ENCODE peak calls at places on chromosomes 1 and 21, in six cellular contexts. B, J, P, E, I and C are unnamed samples.

GRCh38 chr1:113326976-113327375 is 63.3 kb upstream of the MAGI3 start:
- DNase-seq in I (no peak), P (no peak), J (no peak), E (no peak), B (no peak), C (no peak)

GRCh38 chr1:1623181-1623630 is 7.9 kb downstream of the MIB2 start:
- DNase-seq in B (no peak), I (no peak), P (peak), J (no peak), E (no peak), C (no peak)

GRCh38 chr1:91092503-91092902 is 70.7 kb upstream of the ZNF644 start:
- DNase-seq in J (no peak), E (no peak), B (no peak), I (no peak), P (no peak), C (no peak)

GRCh38 chr1:175715791-175716190 is 27.6 kb downstream of the TNR start:
- DNase-seq in P (no peak), I (no peak), J (no peak), B (no peak), E (no peak), C (no peak)

GRCh38 chr1:234602334-234603220 is 7.4 kb downstream of the IRF2BP2 start:
- DNase-seq in P (no peak), I (no peak), J (no peak), E (peak), B (no peak), C (no peak)

GRCh38 chr1:9728451-9729295 is 77.1 kb downstream of the PIK3CD start:
- DNase-seq in E (no peak), P (peak), J (no peak), I (no peak), B (no peak), C (peak)

GRCh38 chr1:202105571-202106339 is 17.0 kb upstream of the GPR37L1 start:
- DNase-seq in P (no peak), E (peak), I (no peak), J (no peak), B (peak), C (peak)

GRCh38 chr1:46133946-46134345 is 1.5 kb upstream of the PIK3R3 start:
- DNase-seq in B (no peak), P (no peak), E (no peak), I (no peak), J (no peak), C (no peak)

GRCh38 chr1:223319373-223319772 is 44.6 kb downstream of the SUSD4 start:
- DNase-seq in J (no peak), B (no peak), P (no peak), I (no peak), E (no peak), C (no peak)

GRCh38 chr21:21165063-21165645 is 166.9 kb downstream of the NCAM2 start:
- DNase-seq in I (no peak), P (no peak), E (peak), B (no peak), J (peak), C (no peak)

GRCh38 chr1:175131100-175131499 is 61.5 kb downstream of the KIAA0040 start:
- DNase-seq in I (no peak), J (no peak), E (peak), B (peak), P (no peak), C (no peak)

GRCh38 chr21:37615962-37616361 is 249.4 kb downstream of the DYRK1A start:
- DNase-seq in P (no peak), E (no peak), B (no peak), I (peak), J (no peak), C (no peak)

GRCh38 chr1:36576677-36577076 is 94.0 kb upstream of the CSF3R start:
- DNase-seq in I (no peak), J (no peak), B (peak), E (no peak), P (peak), C (peak)

GRCh38 chr1:108847464-108847863 is 9.4 kb downstream of the AKNAD1 start:
- DNase-seq in I (no peak), P (no peak), B (no peak), J (no peak), E (no peak), C (no peak)

DNA sequence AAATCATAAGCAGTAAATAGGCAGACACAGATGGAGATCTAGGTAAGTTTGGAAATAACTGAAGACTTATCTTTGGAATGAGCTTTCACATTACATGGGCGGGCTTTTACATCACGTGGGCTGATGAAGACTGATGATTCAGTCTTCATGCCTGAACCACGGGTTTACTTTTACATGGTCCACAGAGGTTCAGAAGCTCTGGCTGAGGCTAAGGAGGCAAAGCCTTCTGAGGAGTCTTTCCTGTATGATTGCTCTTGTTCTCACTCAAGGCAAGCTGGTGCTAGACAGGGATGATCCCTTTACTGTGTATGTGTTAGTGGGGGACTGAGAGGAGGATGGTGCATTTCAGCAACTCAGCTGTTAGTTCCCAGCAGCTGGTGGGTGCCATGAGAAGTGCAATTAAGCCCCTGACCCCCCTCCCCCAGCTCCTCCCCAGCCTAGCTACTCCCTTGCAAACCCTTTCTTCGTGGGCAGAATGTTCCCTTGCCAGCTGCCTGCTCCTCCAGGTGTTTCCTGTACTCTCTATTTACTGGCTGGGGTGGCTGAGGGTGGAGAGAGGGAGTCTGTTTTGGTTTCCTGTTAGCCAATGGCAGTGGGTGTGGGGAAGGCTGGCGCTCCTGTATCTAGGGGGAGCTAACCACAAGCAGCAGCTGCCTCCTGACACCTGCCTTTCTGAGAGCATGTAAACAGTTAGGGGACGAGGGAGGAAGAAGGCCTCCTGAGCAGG is 15.4 kb downstream of the BTG2 start:
- DNase-seq in P (peak), E (peak), J (no peak), B (peak), I (no peak), C (peak)
- H3K4me3 ChIP-seq in P (no peak), E (no peak), J (no peak), B (no peak), I (no peak), C (no peak)

GRCh38 chr21:45643021-45643980 is at the start of gene PCBP3:
- DNase-seq in B (peak), P (peak), J (peak), E (peak), I (peak), C (peak)
- H3K4me3 ChIP-seq in B (peak), P (peak), J (peak), E (peak), I (peak), C (peak)

DNA sequence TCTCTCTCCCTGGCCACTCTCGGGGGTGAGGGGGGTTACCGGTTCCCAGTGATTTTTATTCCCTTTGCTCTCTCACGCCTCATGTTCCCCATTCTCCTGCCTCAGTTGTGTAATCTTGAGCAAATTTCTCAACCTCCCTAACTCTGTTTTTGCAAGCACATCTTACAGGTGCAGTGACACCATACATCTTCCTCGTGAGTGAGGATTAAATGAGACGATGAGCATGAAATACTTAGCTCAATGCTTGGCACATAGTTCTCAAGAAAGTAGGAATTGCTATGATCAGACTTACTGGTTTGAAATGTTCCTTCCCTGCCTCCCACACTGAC is 2.0 kb upstream of the TNFRSF9 start:
- DNase-seq in B (no peak), E (no peak), J (no peak), P (no peak), I (no peak), C (no peak)
- H3K4me3 ChIP-seq in B (no peak), E (peak), J (no peak), P (peak), I (peak), C (peak)

GRCh38 chr1:43152866-43153265 is 19.2 kb downstream of the EBNA1BP2 start:
- DNase-seq in J (no peak), I (peak), E (no peak), B (no peak), P (no peak), C (no peak)

GRCh38 chr1:43144228-43144627 is 27.9 kb downstream of the EBNA1BP2 start:
- DNase-seq in I (no peak), J (no peak), E (peak), P (no peak), B (no peak), C (no peak)

GRCh38 chr1:43149889-43150288 is 22.2 kb downstream of the EBNA1BP2 start:
- DNase-seq in I (no peak), J (no peak), P (no peak), B (no peak), E (no peak), C (no peak)

GRCh38 chr1:43143441-43143888 is 28.6 kb downstream of the EBNA1BP2 start:
- DNase-seq in E (peak), P (no peak), I (no peak), J (no peak), B (peak), C (peak)

DNA sequence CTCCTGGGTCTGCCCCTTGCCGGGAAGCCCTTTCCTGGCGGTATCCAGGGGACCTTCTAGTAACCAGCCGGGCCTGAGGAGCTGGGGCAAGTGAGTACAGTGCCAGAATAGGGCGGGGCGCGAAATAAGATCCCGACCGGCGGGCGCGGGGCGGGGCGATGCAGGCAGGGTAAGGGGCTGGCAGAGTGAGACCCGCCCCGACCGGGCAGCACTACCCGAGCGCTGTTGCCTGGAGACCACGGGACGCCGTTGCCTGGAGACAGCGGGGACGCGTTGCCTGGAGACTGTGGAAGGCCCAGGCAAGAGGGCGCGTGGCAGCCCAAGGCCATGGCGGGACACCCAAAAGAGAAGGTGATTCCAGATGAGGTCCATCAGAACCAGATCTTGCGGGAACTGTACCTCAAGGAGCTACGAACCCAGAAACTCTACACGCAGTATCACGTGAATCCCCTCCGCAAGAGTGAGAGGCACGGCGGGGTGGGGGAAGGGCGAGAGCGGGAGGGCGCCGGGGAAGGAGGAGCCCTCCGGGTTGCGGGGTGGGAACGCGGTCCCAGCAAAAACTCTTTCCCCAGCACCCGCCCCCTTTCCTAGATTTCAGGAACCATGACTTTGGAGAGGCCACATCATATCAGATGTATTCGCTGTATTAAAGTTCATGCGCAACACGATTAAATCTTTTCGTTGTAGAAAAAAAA is 24.3 kb downstream of the EBNA1BP2 start:
- DNase-seq in J (peak), E (peak), B (peak), I (no peak), P (no peak), C (peak)
- H3K4me3 ChIP-seq in J (peak), E (peak), B (peak), I (peak), P (peak), C (peak)

GRCh38 chr1:182602945-182603645 is 1.1 kb downstream of the RGS16 start:
- DNase-seq in P (no peak), I (no peak), E (peak), J (no peak), B (no peak), C (peak)

GRCh38 chr1:182600745-182601415 is 3.3 kb downstream of the RGS16 start:
- DNase-seq in J (no peak), B (no peak), P (no peak), I (no peak), E (no peak), C (peak)

GRCh38 chr1:182601416-182601786 is 2.8 kb downstream of the RGS16 start:
- DNase-seq in B (peak), P (no peak), E (peak), J (peak), I (no peak), C (peak)

GRCh38 chr1:182600036-182600713 is 4.0 kb downstream of the RGS16 start:
- DNase-seq in P (no peak), B (no peak), I (no peak), J (no peak), E (no peak), C (peak)

DNA sequence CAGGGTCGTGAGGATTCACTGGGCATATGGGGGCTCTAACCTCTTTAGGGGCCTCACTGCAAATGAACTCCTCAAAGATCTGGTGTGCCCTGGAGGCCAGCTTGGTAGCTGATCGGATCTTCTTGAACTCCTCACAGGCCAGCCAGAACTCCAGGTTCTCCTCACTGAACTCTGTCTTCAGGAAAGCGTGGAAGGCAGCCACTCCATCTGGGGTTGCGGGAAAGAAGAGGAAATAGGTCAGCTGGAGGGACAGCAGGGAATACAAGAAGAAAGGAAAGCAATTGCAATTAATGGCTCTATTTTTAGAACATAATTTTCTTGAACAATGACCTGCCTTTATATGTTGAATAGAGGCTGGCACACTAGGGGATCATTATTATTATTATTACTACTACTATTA is 2.3 kb downstream of the RGS16 start:
- DNase-seq in P (no peak), J (no peak), I (no peak), B (no peak), E (no peak), C (no peak)
- H3K4me3 ChIP-seq in P (peak), J (no peak), I (peak), B (no peak), E (no peak), C (no peak)

GRCh38 chr1:59846209-59846894 is 31.6 kb downstream of the HOOK1 start:
- DNase-seq in B (no peak), E (no peak), I (no peak), P (no peak), J (no peak), C (no peak)

GRCh38 chr1:59846895-59847282 is 32.1 kb downstream of the HOOK1 start:
- DNase-seq in P (no peak), J (no peak), E (no peak), I (no peak), B (no peak), C (no peak)

GRCh38 chr1:59856725-59857338 is 42.1 kb downstream of the HOOK1 start:
- DNase-seq in J (no peak), P (no peak), E (no peak), I (no peak), B (peak), C (no peak)

GRCh38 chr1:59857679-59858354 is 43.1 kb downstream of the HOOK1 start:
- DNase-seq in B (no peak), J (no peak), I (no peak), E (no peak), P (no peak), C (no peak)

DNA sequence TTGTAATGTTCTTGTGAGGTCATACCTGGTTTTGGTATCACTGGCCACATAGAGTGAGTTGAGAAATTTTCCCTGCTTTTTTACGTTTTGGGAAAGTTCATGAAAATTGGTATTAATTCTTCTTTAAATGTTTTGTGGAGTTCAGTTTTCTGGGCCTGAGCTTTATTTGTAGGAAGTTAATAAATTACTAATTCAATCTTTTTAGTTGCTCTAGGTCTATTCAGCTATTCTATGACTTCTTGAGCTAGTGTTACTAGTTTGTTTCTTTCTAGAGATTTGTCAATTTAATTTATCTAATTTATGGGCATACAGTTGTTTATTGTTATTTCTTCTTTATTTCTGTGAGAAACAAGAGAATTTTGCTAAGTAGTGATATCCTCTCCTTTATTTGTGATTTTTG is 37.4 kb downstream of the HOOK1 start:
- DNase-seq in J (no peak), E (no peak), B (no peak), P (no peak), I (no peak), C (no peak)
- H3K4me3 ChIP-seq in J (no peak), E (no peak), B (no peak), P (no peak), I (no peak), C (no peak)

GRCh38 chr21:15793109-15793508 is 63.3 kb downstream of the USP25 start:
- DNase-seq in J (no peak), I (no peak), B (no peak), P (no peak), E (no peak), C (no peak)
- H3K4me3 ChIP-seq in J (no peak), I (no peak), B (no peak), P (no peak), E (no peak), C (no peak)

GRCh38 chr1:228038387-228039005 is 31.7 kb downstream of the WNT3A start:
- DNase-seq in E (no peak), J (no peak), P (peak), I (no peak), B (no peak), C (peak)

GRCh38 chr1:228039504-228039903 is 32.7 kb downstream of the WNT3A start:
- DNase-seq in I (no peak), J (no peak), P (peak), E (no peak), B (no peak), C (no peak)

GRCh38 chr1:228036701-228037231 is 30.0 kb downstream of the WNT3A start:
- DNase-seq in B (no peak), E (no peak), I (no peak), P (peak), J (no peak), C (peak)

GRCh38 chr1:228039006-228039481 is 32.2 kb downstream of the WNT3A start:
- DNase-seq in E (no peak), J (no peak), I (no peak), P (peak), B (no peak), C (no peak)

GRCh38 chr1:228037401-228038386 is 30.9 kb downstream of the WNT3A start:
- DNase-seq in B (peak), I (no peak), P (peak), J (no peak), E (peak), C (peak)
- H3K4me3 ChIP-seq in B (no peak), I (peak), P (peak), J (no peak), E (peak), C (peak)

DNA sequence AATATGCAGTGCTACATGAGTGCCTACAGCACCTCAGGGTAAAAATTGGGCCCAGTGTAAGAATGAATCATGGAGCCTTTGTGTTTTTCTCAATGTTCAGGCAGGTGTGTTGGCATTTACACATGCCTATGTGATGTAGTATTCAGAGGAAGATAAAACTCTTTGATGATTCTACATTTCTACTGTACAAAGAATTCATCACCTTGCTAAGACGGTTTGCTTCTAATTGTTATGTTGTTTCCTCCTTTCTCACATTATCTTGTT is 867.3 kb downstream of the TTLL7 start:
- DNase-seq in J (no peak), I (no peak), E (no peak), B (no peak), P (no peak), C (no peak)
- H3K4me3 ChIP-seq in J (no peak), I (no peak), E (no peak), B (no peak), P (no peak), C (no peak)